ENCODE peak calls at places on chromosomes 1 and 21, in eight cellular contexts. F is substantia nigra; N is LoVo; G is RPMI8226; C is Ammon's horn; L is glutamatergic neuron; Z is naive thymus-derived CD8-positive, alpha-beta T cell; J is hypothalamus. O is an unnamed sample.
A peak's percentile ranks its signal among the peaks of the same experiment; 100 is the strongest.

GRCh38 chr1:228162286-228163003 is 3.2 kb upstream of the IBA57 start:
- DNase-seq in G (no peak), Z (no peak), J (no peak), N (no peak), F (no peak), C (no peak), L (no peak), O (no peak)

GRCh38 chr1:67314696-67315095 is 7.0 kb downstream of the IL12RB2 start:
- DNase-seq in L (no peak), C (no peak), G (no peak), J (no peak), Z (no peak), N (no peak), F (no peak), O (no peak)

GRCh38 chr1:116817582-116818064 is 63.4 kb downstream of the CD2 start:
- DNase-seq in G (peak; percentile 21), C (no peak), L (peak; percentile 56), N (peak; percentile 20), F (peak; percentile 9), Z (peak; percentile 65), J (no peak), O (peak; percentile 21)

GRCh38 chr1:212104586-212105282 is 69.2 kb downstream of the DTL start:
- DNase-seq in L (no peak), Z (no peak), J (no peak), C (no peak), N (no peak), F (no peak), G (no peak), O (no peak)

GRCh38 chr1:44078087-44078486 is 40.5 kb upstream of the KLF17 start:
- DNase-seq in J (no peak), N (no peak), G (no peak), L (no peak), C (no peak), Z (no peak), F (no peak), O (no peak)

GRCh38 chr1:7588457-7588827 is 182.7 kb upstream of the VAMP3 start:
- DNase-seq in G (no peak), J (no peak), F (no peak), N (no peak), L (no peak), Z (no peak), C (no peak), O (no peak)

GRCh38 chr1:222048030-222048632 is 306.2 kb upstream of the DUSP10 start:
- DNase-seq in G (no peak), Z (no peak), F (no peak), C (no peak), N (no peak), L (no peak), J (no peak), O (peak; percentile 45)

GRCh38 chr21:46605759-46606426 is 1.0 kb upstream of the S100B start:
- DNase-seq in G (peak; percentile 20), L (no peak), J (peak; percentile 55), Z (peak; percentile 37), C (peak; percentile 81), N (no peak), F (peak; percentile 66), O (no peak)

GRCh38 chr1:1281533-1282321 is 1.5 kb downstream of the SCNN1D start:
- DNase-seq in Z (no peak), F (no peak), G (peak; percentile 70), J (no peak), L (peak; percentile 24), N (no peak), C (no peak), O (no peak)

GRCh38 chr1:93437976-93438605 is 9.8 kb upstream of the FNBP1L start:
- DNase-seq in Z (no peak), G (peak; percentile 38), J (no peak), F (no peak), C (peak; percentile 67), N (peak; percentile 69), L (no peak), O (no peak)

GRCh38 chr1:146016891-146017290 is 4.6 kb downstream of the HJV start:
- DNase-seq in N (no peak), J (no peak), Z (no peak), F (no peak), L (no peak), G (no peak), C (no peak), O (no peak)

GRCh38 chr1:94924967-94925366 is 1.9 kb downstream of the CNN3 start:
- DNase-seq in J (no peak), L (no peak), F (no peak), Z (no peak), C (no peak), N (no peak), G (no peak), O (no peak)

GRCh38 chr1:36208978-36209708 is 15.1 kb upstream of the THRAP3 start:
- DNase-seq in L (no peak), F (no peak), N (no peak), J (no peak), C (no peak), G (no peak), Z (no peak), O (no peak)

GRCh38 chr1:226569879-226570547 is 21.4 kb downstream of the STUM start:
- DNase-seq in G (peak; percentile 46), J (no peak), Z (peak; percentile 17), C (peak; percentile 47), F (no peak), N (no peak), L (peak; percentile 78), O (no peak)

GRCh38 chr1:15758537-15758936 is at the start of gene FBLIM1:
- DNase-seq in Z (no peak), G (no peak), L (peak; percentile 63), C (no peak), F (no peak), N (no peak), J (no peak), O (no peak)

GRCh38 chr1:180572745-180573144 is 14.0 kb downstream of the OVAAL start:
- DNase-seq in L (no peak), Z (no peak), C (no peak), F (no peak), N (no peak), G (no peak), J (no peak), O (no peak)

GRCh38 chr1:67635055-67635809 is 49.8 kb upstream of the GADD45A start:
- DNase-seq in L (no peak), N (no peak), J (no peak), G (no peak), F (no peak), Z (no peak), C (no peak), O (no peak)

GRCh38 chr1:169003864-169004516 is 102.5 kb upstream of the ATP1B1 start:
- DNase-seq in G (no peak), C (peak; percentile 31), F (no peak), N (peak; percentile 47), J (no peak), Z (no peak), L (no peak), O (peak; percentile 66)

GRCh38 chr1:203638914-203639313 is 12.3 kb downstream of the ATP2B4 start:
- DNase-seq in N (no peak), G (peak; percentile 39), F (no peak), J (no peak), C (no peak), Z (no peak), L (no peak), O (no peak)

GRCh38 chr1:155130272-155131006 is 2.8 kb downstream of the EFNA1 start:
- DNase-seq in N (no peak), L (no peak), J (no peak), F (no peak), G (no peak), C (no peak), Z (no peak), O (no peak)

GRCh38 chr1:4227986-4228385 is 327.9 kb upstream of the C1orf174 start:
- DNase-seq in J (no peak), F (no peak), L (no peak), G (peak; percentile 75), C (no peak), N (no peak), Z (no peak), O (no peak)

O was measured in Caki2.